ENCODE peak calls at places on chromosome 9, in four cellular contexts. V is spleen, Q is cardiac muscle cell, J is PC-3. Z is an unnamed sample. For H3K4me1, the result is how much of the 10 kb centered on the place peaks cover.

GRCh38 chr9:110040788-110041187 is 167.2 kb downstream of the C9orf152 start:
- DNase-seq in V (no peak), Q (peak), J (peak), Z (peak)

GRCh38 chr9:35729700-35730485 is 2.1 kb downstream of the TLN1 start:
- DNase-seq in Q (peak), V (peak), J (peak), Z (peak)

GRCh38 chr9:127698985-127699670 is 7.7 kb upstream of the CFAP157 start:
- DNase-seq in V (peak), Q (peak), J (no peak), Z (peak)

GRCh38 chr9:38107811-38108304 is 38.8 kb upstream of the SHB start:
- DNase-seq in Q (peak), J (no peak), V (no peak), Z (peak)

GRCh38 chr9:12232836-12233235 is 460.3 kb upstream of the TYRP1 start:
- DNase-seq in J (no peak), V (no peak), Q (no peak), Z (no peak)

GRCh38 chr9:79360387-79361347 is 211.1 kb upstream of the TLE4 start:
- DNase-seq in J (peak), V (no peak), Q (peak), Z (no peak)

GRCh38 chr9:13267743-13268142 is 11.7 kb downstream of the MPDZ start:
- DNase-seq in V (no peak), J (peak), Q (peak), Z (peak)

GRCh38 chr9:15420796-15421195 is 1.9 kb upstream of the SNAPC3 start:
- DNase-seq in Q (no peak), V (no peak), J (peak), Z (no peak)

GRCh38 chr9:87499455-87500015 is 1.9 kb downstream of the DAPK1 start:
- DNase-seq in V (no peak), J (no peak), Q (no peak), Z (no peak)

GRCh38 chr9:133294257-133294656 is 19.3 kb upstream of the ABO start:
- DNase-seq in V (no peak), Q (no peak), J (no peak), Z (no peak)

GRCh38 chr9:123246534-123246933 is 21.9 kb downstream of the STRBP start:
- DNase-seq in V (no peak), J (peak), Q (peak), Z (no peak)

GRCh38 chr9:112029921-112030444 is 133.4 kb downstream of the UGCG start:
- DNase-seq in Q (no peak), J (peak), V (no peak), Z (peak)

GRCh38 chr9:98256632-98257218 is 1.3 kb upstream of the TBC1D2 start:
- DNase-seq in V (no peak), Q (no peak), J (no peak), Z (no peak)

GRCh38 chr9:79877943-79878612 is 306.3 kb downstream of the TLE4 start:
- DNase-seq in V (no peak), Q (no peak), J (peak), Z (no peak)

GRCh38 chr9:91006046-91006445 is 204.4 kb downstream of the SYK start:
- DNase-seq in Q (no peak), J (peak), V (no peak), Z (no peak)

GRCh38 chr9:23830459-23830805 is 4.4 kb upstream of the ELAVL2 start:
- DNase-seq in V (no peak), J (no peak), Q (no peak), Z (no peak)

GRCh38 chr9:99561435-99562262 is 260.0 kb upstream of the NR4A3 start:
- DNase-seq in V (no peak), Q (no peak), J (no peak), Z (no peak)

GRCh38 chr9:12723409-12724028 is 30.3 kb downstream of the TYRP1 start:
- DNase-seq in V (no peak), Q (peak), J (peak), Z (no peak)

GRCh38 chr9:34195143-34195542 is 16.3 kb downstream of the UBAP1 start:
- DNase-seq in Q (no peak), J (no peak), V (no peak), Z (no peak)

GRCh38 chr9:19553441-19553840 is 144.6 kb downstream of the ACER2 start:
- DNase-seq in V (no peak), J (no peak), Q (no peak), Z (no peak)

GRCh38 chr9:85425153-85425611 is 316.6 kb downstream of the AGTPBP1 start:
- DNase-seq in Q (peak), J (peak), V (no peak), Z (peak)

GRCh38 chr9:69916950-69917349 is 96.3 kb downstream of the CFAP95 start:
- DNase-seq in J (peak), V (no peak), Q (no peak), Z (no peak)

DNA sequence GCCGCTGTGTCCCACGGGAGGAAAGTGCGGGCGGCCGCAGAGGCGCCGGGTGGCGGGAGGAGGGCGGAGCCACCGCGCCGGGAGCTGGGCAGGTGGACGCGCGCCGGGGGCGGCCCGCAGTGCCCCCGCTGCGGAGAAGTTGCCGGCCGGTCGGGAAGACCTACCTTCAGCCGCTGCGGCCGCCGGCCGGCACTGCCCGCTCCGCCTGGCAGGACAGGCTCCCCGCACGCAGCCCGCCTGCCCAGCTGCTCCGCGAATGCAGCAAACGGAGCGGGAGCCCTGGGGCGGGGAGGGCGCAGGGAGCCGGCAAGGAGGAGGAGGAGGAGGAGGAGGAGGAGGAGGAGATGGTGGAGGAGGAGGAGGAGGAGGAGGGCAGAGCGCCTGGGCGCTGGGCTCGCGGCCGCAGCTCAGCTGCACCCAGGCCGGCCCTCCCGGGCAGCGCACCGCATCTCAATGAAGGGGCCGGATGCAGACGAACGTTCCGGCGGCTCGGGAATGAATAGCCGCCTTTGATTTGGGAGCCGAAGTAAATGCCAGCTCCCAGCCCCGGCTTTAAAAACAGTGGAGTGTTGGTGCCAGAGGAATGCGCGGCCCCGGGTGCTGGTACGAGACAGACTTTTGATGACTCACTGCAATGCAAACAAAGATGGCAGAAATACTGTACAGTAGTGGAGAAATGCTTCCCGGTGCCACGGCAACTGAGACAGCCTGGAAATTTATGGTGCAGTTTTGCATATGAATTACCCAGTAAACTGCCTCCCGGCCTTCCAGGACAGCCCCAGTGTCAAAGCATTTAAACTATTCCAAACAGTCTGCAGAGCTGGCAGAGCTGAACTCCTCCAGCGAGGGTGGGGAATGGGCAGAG is 43.3 kb downstream of the NACC2 start:
- DNase-seq in J (peak), V (peak), Q (peak), Z (peak)
- H3K4me1 ChIP-seq in J (under half), V (under half), Q (under half), Z (under half)

GRCh38 chr9:122144006-122144405 is 15.6 kb downstream of the NDUFA8 start:
- DNase-seq in Q (no peak), V (no peak), J (no peak), Z (no peak)
- H3K4me1 ChIP-seq in Q (under half), V (under half), J (under half), Z (under half)

GRCh38 chr9:131693651-131694597 is 46.0 kb downstream of the RAPGEF1 start:
- DNase-seq in Q (no peak), J (no peak), V (no peak), Z (no peak)
- H3K4me1 ChIP-seq in Q (under half), J (under half), V (under half), Z (under half)

GRCh38 chr9:114454652-114455051 is 50.6 kb downstream of the WHRN start:
- DNase-seq in Q (no peak), V (no peak), J (no peak), Z (no peak)
- H3K4me1 ChIP-seq in Q (under half), V (under half), J (under half), Z (under half)

GRCh38 chr9:94882953-94883641 is 156.6 kb downstream of the AOPEP start:
- DNase-seq in J (no peak), Q (no peak), V (no peak), Z (no peak)
- H3K4me1 ChIP-seq in J (under half), Q (under half), V (under half), Z (under half)

DNA sequence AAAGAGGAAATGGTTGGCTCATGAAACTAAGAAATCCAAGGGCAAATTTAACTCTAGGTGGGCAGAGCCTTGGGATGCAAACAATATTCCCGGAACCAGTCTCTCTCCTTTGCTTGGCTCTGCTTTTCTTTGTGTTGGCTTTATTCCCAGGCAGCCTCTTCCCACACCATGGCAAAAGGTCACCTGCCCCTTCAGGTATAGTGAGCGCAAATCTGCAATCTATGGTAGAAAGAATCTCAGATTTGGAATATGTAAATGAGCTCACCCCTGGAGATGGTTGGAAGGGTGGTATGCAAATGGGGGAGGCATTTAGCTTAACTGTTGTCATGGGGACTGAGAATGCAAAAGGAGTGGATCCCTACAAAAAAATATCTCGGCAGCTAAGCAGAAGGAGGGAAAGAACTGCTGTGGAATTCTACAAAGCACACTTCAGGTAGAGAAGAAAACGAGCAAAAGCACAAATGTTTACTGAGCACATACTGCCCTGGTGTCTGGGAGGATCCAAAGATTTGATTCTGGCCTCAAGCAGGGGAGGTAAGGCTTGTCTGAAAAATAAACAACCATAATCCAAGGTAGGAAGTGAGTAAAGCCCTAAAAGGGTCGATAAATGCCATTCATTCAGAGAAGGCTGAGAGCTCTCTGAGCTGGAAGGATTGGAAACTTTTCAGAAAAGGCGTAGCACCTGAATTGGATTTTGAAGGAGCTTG is 139.7 kb downstream of the TLE1 start:
- DNase-seq in V (no peak), J (peak), Q (no peak), Z (no peak)
- H3K4me1 ChIP-seq in V (under half), J (under half), Q (under half), Z (under half)

DNA sequence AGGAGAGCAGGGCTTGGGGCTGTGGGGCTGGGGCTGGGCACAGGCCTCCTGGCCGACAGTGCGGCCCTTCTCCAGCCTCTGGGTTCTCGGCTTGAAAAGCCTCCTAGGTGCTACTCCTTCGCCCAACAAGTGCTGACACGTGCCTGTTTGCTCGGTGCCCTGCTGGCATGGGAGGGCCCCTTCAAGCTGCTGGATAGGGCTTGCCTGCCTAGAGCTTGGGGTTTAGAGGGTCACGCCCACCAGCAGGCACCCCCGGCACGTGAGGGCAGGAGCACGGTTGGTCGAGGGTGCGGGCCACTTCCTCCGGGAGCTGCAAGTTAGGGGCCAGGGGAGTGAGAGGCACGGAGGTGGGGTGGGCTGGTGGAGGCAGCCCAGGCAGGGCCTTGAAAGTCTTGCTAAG is 106.2 kb downstream of the RXRA start:
- DNase-seq in V (no peak), J (no peak), Q (no peak), Z (no peak)
- H3K4me1 ChIP-seq in V (under half), J (under half), Q (under half), Z (under half)

DNA sequence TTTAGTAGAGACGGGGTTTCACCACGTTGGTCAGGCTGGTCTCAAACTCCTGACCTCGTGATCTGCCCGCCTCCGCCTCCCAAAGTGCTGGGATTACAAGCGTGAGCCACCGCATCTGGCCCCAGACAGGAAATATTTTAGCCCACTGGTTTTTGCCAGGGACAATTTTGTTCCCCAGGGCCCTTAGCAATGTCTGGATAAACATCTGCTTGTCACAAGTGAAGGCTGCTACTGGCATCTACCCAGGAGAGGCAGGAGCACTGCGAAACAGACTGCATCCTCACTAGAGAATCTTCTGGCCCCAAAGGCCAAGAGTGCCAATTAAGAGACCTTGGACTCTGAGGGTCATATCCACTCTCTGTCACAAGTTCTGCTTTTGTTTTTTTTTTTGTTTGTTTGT is 2.4 kb upstream of the TPRN start:
- DNase-seq in Q (no peak), J (no peak), V (no peak), Z (no peak)
- H3K4me1 ChIP-seq in Q (under half), J (under half), V (under half), Z (under half)

GRCh38 chr9:132032584-132032945 is 47.1 kb downstream of the MED27 start:
- DNase-seq in V (no peak), J (no peak), Q (no peak), Z (no peak)
- H3K4me1 ChIP-seq in V (under half), J (under half), Q (under half), Z (under half)

Z was measured in hepatocyte.